ENCODE peak calls at places on chromosomes 7 and 10, in six cellular contexts. R is heart left ventricle, A is spleen, G is ovary, O is HCT116, U is transverse colon. B is an unnamed sample. For H3K4me1, the result is how much of the 10 kb centered on the place peaks cover.

GRCh38 chr10:113754768-113755167 is 3.3 kb downstream of the PLEKHS1 start:
- DNase-seq in R (no peak), A (no peak), G (no peak), O (no peak), U (peak), B (no peak)

GRCh38 chr7:114502454-114503254 is 88.0 kb downstream of the FOXP2 start:
- DNase-seq in R (no peak), A (no peak), G (no peak), O (no peak), U (no peak), B (no peak)

GRCh38 chr10:62277946-62278345 is 9.3 kb upstream of the RTKN2 start:
- DNase-seq in R (no peak), A (no peak), G (no peak), O (no peak), U (no peak), B (no peak)

GRCh38 chr10:18381679-18382078 is 241.5 kb downstream of the CACNB2 start:
- DNase-seq in R (no peak), A (no peak), G (no peak), O (no peak), U (no peak), B (no peak)

GRCh38 chr7:14582010-14582409 is 320.5 kb downstream of the DGKB start:
- DNase-seq in R (no peak), A (no peak), G (no peak), O (no peak), U (no peak), B (no peak)

GRCh38 chr7:25098096-25099046 is 26.7 kb downstream of the CYCS start:
- DNase-seq in R (no peak), A (peak), G (no peak), O (peak), U (peak), B (peak)

GRCh38 chr10:69465457-69466157 is 14.3 kb downstream of the TSPAN15 start:
- DNase-seq in R (no peak), A (peak), G (no peak), O (no peak), U (no peak), B (no peak)

GRCh38 chr7:29214816-29215215 is 20.2 kb downstream of the CHN2 start:
- DNase-seq in R (no peak), A (no peak), G (no peak), O (no peak), U (no peak), B (no peak)

GRCh38 chr10:133139561-133140065 is 20.4 kb upstream of the KNDC1 start:
- DNase-seq in R (no peak), A (peak), G (no peak), O (no peak), U (no peak), B (no peak)

GRCh38 chr10:5670662-5671375 is 4.4 kb upstream of the ASB13 start:
- DNase-seq in R (no peak), A (no peak), G (no peak), O (no peak), U (no peak), B (no peak)

GRCh38 chr7:36388423-36388822 is 1.2 kb upstream of the ANLN start:
- DNase-seq in R (no peak), A (no peak), G (no peak), O (no peak), U (no peak), B (no peak)

GRCh38 chr10:133187091-133187905 is 27.3 kb downstream of the KNDC1 start:
- DNase-seq in R (peak), A (no peak), G (no peak), O (no peak), U (no peak), B (no peak)

GRCh38 chr10:97076781-97077180 is 109.0 kb downstream of the SLIT1 start:
- DNase-seq in R (no peak), A (no peak), G (no peak), O (no peak), U (no peak), B (no peak)

GRCh38 chr7:73706122-73707044 is 13.1 kb downstream of the STX1A start:
- DNase-seq in R (peak), A (no peak), G (no peak), O (peak), U (no peak), B (no peak)

GRCh38 chr7:73712773-73713172 is 6.7 kb downstream of the STX1A start:
- DNase-seq in R (peak), A (no peak), G (no peak), O (no peak), U (no peak), B (no peak)

GRCh38 chr7:73705551-73705920 is 13.9 kb downstream of the STX1A start:
- DNase-seq in R (peak), A (no peak), G (no peak), O (no peak), U (no peak), B (no peak)

GRCh38 chr7:73707045-73707631 is 12.3 kb downstream of the STX1A start:
- DNase-seq in R (peak), A (peak), G (no peak), O (peak), U (peak), B (no peak)

GRCh38 chr7:73708961-73709360 is 10.5 kb downstream of the STX1A start:
- DNase-seq in R (peak), A (no peak), G (no peak), O (no peak), U (no peak), B (no peak)
- H3K4me1 ChIP-seq in R (under half), A (under half), G (under half), O (half or more), U (under half), B (under half)

GRCh38 chr10:116470768-116471415 is 43.2 kb downstream of the PNLIPRP3 start:
- DNase-seq in R (no peak), A (no peak), G (no peak), O (peak), U (peak), B (no peak)
- TF ChIP-seq CTCF in R (no peak), A (no peak), G (no peak), O (peak), U (peak), B (no peak)

GRCh38 chr7:23468721-23469149 is 1.6 kb downstream of the IGF2BP3 start:
- DNase-seq in R (no peak), A (peak), G (no peak), O (no peak), U (peak), B (no peak)
- TF ChIP-seq POLR2A in R (no peak), A (no peak), G (no peak), O (no peak), U (no peak), B (no peak)

DNA sequence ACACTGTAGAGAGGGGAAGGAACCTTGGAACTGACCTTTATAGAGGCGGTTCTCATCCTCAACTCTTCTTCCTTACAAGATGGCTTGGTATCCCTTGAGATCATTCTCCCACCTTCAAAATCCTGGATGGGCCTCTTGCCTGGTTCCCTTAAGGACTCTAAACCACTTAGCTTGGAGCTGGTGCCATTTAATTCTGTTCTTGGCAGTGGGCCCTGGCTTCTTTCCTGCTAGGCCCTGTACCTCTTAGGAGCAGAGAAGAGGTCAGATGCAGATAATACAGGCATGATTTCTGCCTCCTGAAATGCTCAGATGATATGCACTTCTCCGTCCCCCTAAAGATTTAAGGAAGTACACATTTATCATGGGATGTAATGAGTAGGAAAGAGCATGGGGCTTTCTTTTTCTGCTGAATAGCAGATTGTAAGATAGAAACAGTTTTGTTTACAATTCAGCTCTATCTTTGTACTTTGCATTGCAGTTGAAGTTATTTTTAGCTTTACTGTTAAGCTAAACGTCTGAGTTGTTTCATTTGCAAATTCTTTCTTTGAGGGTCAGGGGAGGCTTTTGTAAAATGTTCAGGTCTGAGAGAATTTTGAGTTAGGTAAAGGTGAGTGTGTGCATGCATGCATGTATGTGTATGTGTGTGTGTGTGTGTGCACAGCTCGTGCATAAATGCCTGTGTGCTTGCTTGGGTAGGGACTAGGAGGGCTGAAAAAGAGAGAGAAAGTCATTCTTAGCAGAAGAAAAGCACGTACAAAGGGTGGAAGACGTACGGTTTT is 364.0 kb downstream of the AUTS2 start:
- DNase-seq in R (no peak), A (no peak), G (no peak), O (no peak), U (no peak), B (no peak)
- H3K4me1 ChIP-seq in R (under half), A (under half), G (under half), O (under half), U (under half), B (under half)

DNA sequence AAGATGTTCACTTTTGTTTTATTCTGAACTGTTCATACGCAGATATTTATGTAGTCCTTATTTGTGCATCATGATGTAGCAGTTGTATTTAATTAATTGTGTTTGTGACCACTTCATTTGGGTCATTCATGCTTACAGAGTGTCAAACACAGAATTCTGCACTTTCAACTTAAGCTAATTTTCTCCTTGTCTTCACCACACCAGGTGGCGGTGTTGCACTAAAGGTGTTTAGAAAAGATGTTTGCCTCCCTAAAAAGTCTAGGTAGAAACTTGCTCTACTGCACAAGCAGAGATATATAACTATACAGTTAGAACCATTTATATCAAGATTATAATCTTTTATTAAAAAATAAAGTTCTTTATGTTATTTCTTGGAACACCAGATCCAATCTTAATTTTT is 1.3 kb upstream of the TAS2R38 start:
- DNase-seq in R (no peak), A (no peak), G (no peak), O (peak), U (peak), B (no peak)
- TF ChIP-seq CTCF in R (no peak), A (no peak), G (no peak), O (peak), U (peak), B (no peak)

DNA sequence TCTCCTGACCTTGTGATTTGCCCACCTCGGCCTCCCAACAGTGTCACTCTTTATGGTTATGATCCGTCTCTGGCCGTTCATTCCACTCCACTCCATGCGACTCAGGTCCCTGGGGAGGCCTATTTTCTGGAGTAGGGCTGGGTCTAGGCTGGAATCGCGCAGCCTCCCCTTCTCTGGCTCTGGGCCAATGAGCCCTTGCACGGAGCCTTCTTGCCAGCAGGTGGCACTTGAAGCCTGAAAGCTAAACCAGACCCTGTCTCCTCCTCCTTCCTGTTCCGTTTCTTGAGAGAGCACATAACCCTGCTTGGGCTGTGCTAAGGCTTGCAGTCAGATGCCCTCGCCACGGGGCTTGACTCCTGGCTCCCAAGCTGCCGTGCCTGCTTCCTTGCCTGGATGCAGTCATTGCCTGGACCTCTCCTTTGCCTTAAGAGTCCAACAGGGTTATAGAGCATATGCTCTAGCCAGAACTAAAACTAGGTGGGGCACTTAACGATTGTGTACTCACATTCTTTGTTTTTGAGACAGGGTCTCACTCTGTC is 9.6 kb upstream of the DNAJB12 start:
- DNase-seq in R (peak), A (peak), G (peak), O (peak), U (peak), B (peak)
- TF ChIP-seq POLR2A in R (no peak), A (no peak), G (peak), O (no peak), U (no peak), B (peak)

DNA sequence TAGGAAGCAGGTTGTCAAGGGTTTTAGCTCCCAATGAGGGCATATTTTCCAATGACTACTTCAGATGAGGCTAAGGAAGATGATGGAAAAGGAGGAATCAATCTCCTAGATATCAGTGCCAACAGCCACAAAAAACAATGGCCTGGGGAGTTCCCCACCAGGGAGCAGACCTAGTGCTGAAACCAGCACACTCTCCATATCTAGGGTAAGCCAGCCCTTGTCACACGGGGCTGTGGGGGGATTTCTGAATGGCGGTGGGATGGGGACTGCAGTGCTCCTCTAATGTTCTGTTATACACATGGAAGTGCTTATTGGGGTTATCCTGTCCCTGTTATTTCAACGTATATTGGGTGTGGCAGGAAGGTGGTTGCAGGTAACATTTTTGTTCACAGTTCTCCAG is 18.5 kb downstream of the EPC1 start:
- DNase-seq in R (no peak), A (no peak), G (no peak), O (no peak), U (no peak), B (no peak)
- H3K4me1 ChIP-seq in R (half or more), A (half or more), G (under half), O (under half), U (half or more), B (half or more)

GRCh38 chr10:51083280-51083986 is 9.1 kb downstream of the PRKG1 start:
- DNase-seq in R (no peak), A (no peak), G (no peak), O (no peak), U (no peak), B (no peak)
- TF ChIP-seq CTCF in R (no peak), A (no peak), G (no peak), O (no peak), U (no peak), B (no peak)

B was measured in tibial nerve.